ENCODE peak calls at places on chromosome 3, in seven cellular contexts. L, S, C, D, R, X and H are unnamed samples.

GRCh38 chr3:57743511-57743910 is 12.6 kb upstream of the SLMAP start:
- DNase-seq in X (no peak), S (no peak), D (no peak), C (no peak), L (no peak), R (no peak), H (no peak)

GRCh38 chr3:188581791-188582190 is 427.8 kb downstream of the LPP start:
- DNase-seq in X (no peak), R (no peak), L (no peak), D (no peak), C (no peak), S (no peak), H (no peak)

GRCh38 chr3:143010024-143010423 is 8.7 kb downstream of the U2SURP start:
- DNase-seq in C (no peak), R (no peak), L (no peak), S (no peak), X (no peak), D (no peak), H (no peak)

GRCh38 chr3:113533534-113533892 is 1.2 kb downstream of the SIDT1 start:
- DNase-seq in D (no peak), S (no peak), R (no peak), X (no peak), C (no peak), L (no peak), H (no peak)

GRCh38 chr3:23756206-23756840 is 49.4 kb upstream of the UBE2E1 start:
- DNase-seq in X (no peak), D (no peak), L (no peak), C (no peak), S (no peak), R (no peak), H (no peak)

GRCh38 chr3:107855710-107856109 is 235.1 kb downstream of the CD47 start:
- DNase-seq in L (peak; percentile 15), X (no peak), C (no peak), R (no peak), D (peak; percentile 51), S (no peak), H (no peak)

GRCh38 chr3:14645453-14645852 is 6.1 kb upstream of the CCDC174 start:
- DNase-seq in X (no peak), D (no peak), C (no peak), R (no peak), S (no peak), L (no peak), H (no peak)

GRCh38 chr3:112411425-112411824 is 78.5 kb downstream of the CD200 start:
- DNase-seq in C (no peak), S (no peak), X (no peak), D (no peak), R (no peak), L (no peak), H (no peak)

GRCh38 chr3:157572559-157573270 is 69.5 kb upstream of the VEPH1 start:
- DNase-seq in R (no peak), L (peak; percentile 54), D (peak; percentile 81), X (peak; percentile 77), S (peak; percentile 49), C (no peak), H (peak; percentile 52)

GRCh38 chr3:197465996-197466549 is 89.7 kb downstream of the BDH1 start:
- DNase-seq in C (no peak), D (peak; percentile 71), S (no peak), R (no peak), L (no peak), X (no peak), H (peak; percentile 83)

GRCh38 chr3:149153402-149153801 is 24.0 kb downstream of the HPS3 start:
- DNase-seq in D (no peak), L (peak; percentile 31), C (no peak), X (no peak), S (no peak), R (no peak), H (no peak)

GRCh38 chr3:101561630-101562328 is at the start of gene TRMT10C:
- DNase-seq in X (peak; percentile 88), C (peak; percentile 71), R (peak; percentile 89), L (peak; percentile 91), S (peak; percentile 90), D (peak; percentile 95), H (peak; percentile 94)

GRCh38 chr3:107969994-107970896 is 120.6 kb downstream of the CD47 start:
- DNase-seq in S (no peak), D (peak; percentile 98), R (no peak), L (peak; percentile 34), C (no peak), X (peak; percentile 61), H (peak; percentile 8)

GRCh38 chr3:1908651-1909445 is 189.8 kb upstream of the CNTN4 start:
- DNase-seq in D (no peak), X (no peak), L (no peak), S (no peak), R (no peak), C (no peak), H (no peak)

GRCh38 chr3:149487598-149488197 is 13.2 kb downstream of the TM4SF4 start:
- DNase-seq in S (peak; percentile 46), C (no peak), D (no peak), X (peak; percentile 79), R (no peak), L (peak; percentile 63), H (no peak)

GRCh38 chr3:171468296-171468906 is 8.2 kb upstream of the TNIK start:
- DNase-seq in L (no peak), R (no peak), C (no peak), X (no peak), S (no peak), D (no peak), H (no peak)

GRCh38 chr3:100561459-100562158 is 47.8 kb upstream of the ADGRG7 start:
- DNase-seq in S (no peak), X (no peak), R (no peak), D (peak; percentile 92), L (no peak), C (peak; percentile 49), H (no peak)

GRCh38 chr3:54891540-54891897 is 36.3 kb downstream of the LRTM1 start:
- DNase-seq in R (peak; percentile 78), X (peak; percentile 64), D (peak; percentile 95), L (peak; percentile 58), C (peak; percentile 92), S (peak; percentile 37), H (peak; percentile 94)

GRCh38 chr3:10344147-10344943 is 23.4 kb upstream of the SEC13 start:
- DNase-seq in S (peak; percentile 74), D (peak; percentile 60), L (peak; percentile 53), X (peak; percentile 58), R (no peak), C (no peak), H (peak; percentile 39)

DNA sequence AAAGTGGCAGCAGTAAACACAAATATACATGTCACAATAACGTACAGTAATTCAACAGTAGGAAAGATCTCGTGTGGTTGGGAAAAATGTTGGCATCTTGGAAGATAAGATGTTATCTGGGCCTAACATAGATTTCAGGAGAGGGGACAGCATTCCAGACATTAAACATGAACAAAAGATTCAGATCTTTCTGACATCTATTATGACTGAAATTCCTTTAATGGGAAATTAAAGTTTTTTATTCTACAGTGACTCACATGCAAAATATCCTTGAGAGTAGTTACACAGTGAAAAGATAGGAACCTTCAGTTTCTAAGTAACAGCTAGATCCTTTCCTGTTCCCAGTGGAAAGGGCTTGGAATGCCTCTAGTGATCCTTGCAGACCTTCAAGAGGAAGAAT is 9.2 kb downstream of the NDUFB5 start:
- DNase-seq in C (no peak), R (no peak), D (peak; percentile 67), X (no peak), S (no peak), L (no peak), H (no peak)
- TF ChIP-seq CTCF in C (no peak), R (no peak), D (no peak), X (no peak), S (no peak), L (no peak), H (no peak)

GRCh38 chr3:154095832-154096421 is 25.3 kb upstream of the ARHGEF26 start:
- DNase-seq in R (no peak), L (no peak), X (no peak), D (peak; percentile 70), S (no peak), C (peak; percentile 4), H (no peak)
- TF ChIP-seq CTCF in R (peak; percentile 33), L (peak; percentile 32), X (peak; percentile 66), D (peak; percentile 60), S (no peak), C (peak; percentile 50), H (no peak)

GRCh38 chr3:25895443-25895842 is 105.6 kb downstream of the OXSM start:
- DNase-seq in L (no peak), C (no peak), R (no peak), X (no peak), S (no peak), D (peak; percentile 4), H (no peak)

GRCh38 chr3:25894101-25894500 is 104.2 kb downstream of the OXSM start:
- DNase-seq in R (no peak), C (no peak), D (no peak), X (no peak), S (no peak), L (no peak), H (no peak)

GRCh38 chr3:25895031-25895430 is 105.1 kb downstream of the OXSM start:
- DNase-seq in D (no peak), L (no peak), S (no peak), X (no peak), R (no peak), C (no peak), H (no peak)

GRCh38 chr3:25899352-25900101 is 109.6 kb downstream of the OXSM start:
- DNase-seq in R (no peak), C (no peak), L (no peak), D (no peak), S (no peak), X (no peak), H (no peak)

GRCh38 chr3:25897019-25897418 is 107.1 kb downstream of the OXSM start:
- DNase-seq in X (peak; percentile 30), R (no peak), S (peak; percentile 31), C (no peak), L (peak; percentile 40), D (peak; percentile 3), H (no peak)
- TF ChIP-seq CTCF in X (no peak), R (no peak), S (peak; percentile 53), C (no peak), L (peak; percentile 71), D (peak; percentile 27), H (no peak)

DNA sequence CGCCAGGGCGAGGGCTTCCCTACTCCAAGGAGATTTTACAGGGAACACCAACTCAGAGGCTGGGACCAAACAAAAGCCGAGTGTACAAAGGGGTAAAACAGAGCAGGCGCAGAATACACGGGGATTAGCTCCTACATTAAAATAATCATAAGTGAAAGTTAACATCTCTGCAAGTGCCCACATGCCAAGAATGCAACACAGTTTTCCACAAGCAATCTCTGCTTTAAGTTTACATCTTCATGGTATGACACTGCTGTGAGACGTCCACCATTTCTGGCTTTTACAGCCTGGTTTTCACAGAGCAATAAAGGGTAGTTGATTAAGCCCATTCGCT is 500 bp upstream of the VGLL3 start:
- DNase-seq in S (no peak), C (no peak), X (no peak), R (no peak), D (no peak), L (no peak), H (no peak)
- TF ChIP-seq CTCF in S (no peak), C (no peak), X (no peak), R (no peak), D (no peak), L (no peak), H (no peak)